ENCODE peak calls at places on chromosomes 3 and 15, in six cellular contexts. One of them, this sample, is unnamed. For H3K27me3, the result is how much of the 10 kb centered on the place peaks cover.

GRCh38 chr15:68781209-68781608 is 39.5 kb downstream of the ANP32A start:
- DNase-seq in heart left ventricle: peak
- DNase-seq in sigmoid colon: no peak
- DNase-seq in DND-41: no peak
- DNase-seq in kidney epithelial cell: no peak
- DNase-seq in brain microvascular endothelial cell: no peak
- DNase-seq in this sample: no peak

GRCh38 chr15:70701891-70702568 is 61.3 kb downstream of the UACA start:
- DNase-seq in heart left ventricle: no peak
- DNase-seq in sigmoid colon: no peak
- DNase-seq in DND-41: no peak
- DNase-seq in kidney epithelial cell: no peak
- DNase-seq in brain microvascular endothelial cell: peak
- DNase-seq in this sample: no peak

GRCh38 chr15:33460166-33460805 is 149.5 kb downstream of the RYR3 start:
- DNase-seq in heart left ventricle: no peak
- DNase-seq in sigmoid colon: no peak
- DNase-seq in DND-41: no peak
- DNase-seq in kidney epithelial cell: no peak
- DNase-seq in brain microvascular endothelial cell: no peak
- DNase-seq in this sample: peak

GRCh38 chr3:14785207-14786155 is 33.3 kb upstream of the FGD5 start:
- DNase-seq in heart left ventricle: no peak
- DNase-seq in sigmoid colon: peak
- DNase-seq in DND-41: no peak
- DNase-seq in kidney epithelial cell: no peak
- DNase-seq in brain microvascular endothelial cell: no peak
- DNase-seq in this sample: no peak

GRCh38 chr15:60006203-60006782 is 2.2 kb downstream of the FOXB1 start:
- DNase-seq in heart left ventricle: no peak
- DNase-seq in sigmoid colon: no peak
- DNase-seq in DND-41: peak
- DNase-seq in kidney epithelial cell: no peak
- DNase-seq in brain microvascular endothelial cell: no peak
- DNase-seq in this sample: no peak

GRCh38 chr15:43541785-43542184 is 24.4 kb downstream of the MAP1A start:
- DNase-seq in heart left ventricle: no peak
- DNase-seq in sigmoid colon: no peak
- DNase-seq in DND-41: no peak
- DNase-seq in kidney epithelial cell: no peak
- DNase-seq in brain microvascular endothelial cell: no peak
- DNase-seq in this sample: no peak

GRCh38 chr3:143658869-143659268 is 189.4 kb downstream of the SLC9A9 start:
- DNase-seq in heart left ventricle: no peak
- DNase-seq in sigmoid colon: no peak
- DNase-seq in DND-41: no peak
- DNase-seq in kidney epithelial cell: peak
- DNase-seq in brain microvascular endothelial cell: no peak
- DNase-seq in this sample: no peak

GRCh38 chr3:149964296-149964695 is 6.4 kb downstream of the PFN2 start:
- DNase-seq in heart left ventricle: no peak
- DNase-seq in sigmoid colon: no peak
- DNase-seq in DND-41: no peak
- DNase-seq in kidney epithelial cell: no peak
- DNase-seq in brain microvascular endothelial cell: no peak
- DNase-seq in this sample: no peak

GRCh38 chr3:142904639-142905441 is 16.0 kb upstream of the PCOLCE2 start:
- DNase-seq in heart left ventricle: no peak
- DNase-seq in sigmoid colon: no peak
- DNase-seq in DND-41: no peak
- DNase-seq in kidney epithelial cell: no peak
- DNase-seq in brain microvascular endothelial cell: no peak
- DNase-seq in this sample: no peak

GRCh38 chr3:24496529-24497482 is 2.2 kb upstream of the THRB start:
- DNase-seq in heart left ventricle: peak
- DNase-seq in sigmoid colon: peak
- DNase-seq in DND-41: no peak
- DNase-seq in kidney epithelial cell: no peak
- DNase-seq in brain microvascular endothelial cell: peak
- DNase-seq in this sample: no peak

GRCh38 chr3:141812586-141812985 is 49.4 kb downstream of the GRK7 start:
- DNase-seq in heart left ventricle: no peak
- DNase-seq in sigmoid colon: no peak
- DNase-seq in DND-41: no peak
- DNase-seq in kidney epithelial cell: no peak
- DNase-seq in brain microvascular endothelial cell: no peak
- DNase-seq in this sample: no peak

GRCh38 chr3:177525987-177526712 is 328.9 kb upstream of the TBL1XR1 start:
- DNase-seq in heart left ventricle: no peak
- DNase-seq in sigmoid colon: no peak
- DNase-seq in DND-41: no peak
- DNase-seq in kidney epithelial cell: no peak
- DNase-seq in brain microvascular endothelial cell: peak
- DNase-seq in this sample: no peak

GRCh38 chr3:119311191-119311925 is 17.2 kb downstream of the ARHGAP31 start:
- DNase-seq in heart left ventricle: no peak
- DNase-seq in sigmoid colon: no peak
- DNase-seq in DND-41: no peak
- DNase-seq in kidney epithelial cell: peak
- DNase-seq in brain microvascular endothelial cell: peak
- DNase-seq in this sample: peak

GRCh38 chr15:36362508-36362907 is 216.9 kb upstream of the CDIN1 start:
- DNase-seq in heart left ventricle: no peak
- DNase-seq in sigmoid colon: no peak
- DNase-seq in DND-41: no peak
- DNase-seq in kidney epithelial cell: no peak
- DNase-seq in brain microvascular endothelial cell: peak
- DNase-seq in this sample: no peak

GRCh38 chr3:158727499-158728377 is 4.5 kb downstream of the RARRES1 start:
- DNase-seq in heart left ventricle: peak
- DNase-seq in sigmoid colon: peak
- DNase-seq in DND-41: peak
- DNase-seq in kidney epithelial cell: no peak
- DNase-seq in brain microvascular endothelial cell: peak
- DNase-seq in this sample: no peak

GRCh38 chr3:126487151-126487771 is 11.6 kb upstream of the ZXDC start:
- DNase-seq in heart left ventricle: peak
- DNase-seq in sigmoid colon: no peak
- DNase-seq in DND-41: no peak
- DNase-seq in kidney epithelial cell: no peak
- DNase-seq in brain microvascular endothelial cell: no peak
- DNase-seq in this sample: no peak

GRCh38 chr15:44782516-44782915 is 46.2 kb downstream of the TRIM69 start:
- DNase-seq in heart left ventricle: no peak
- DNase-seq in sigmoid colon: no peak
- DNase-seq in DND-41: no peak
- DNase-seq in kidney epithelial cell: no peak
- DNase-seq in brain microvascular endothelial cell: no peak
- DNase-seq in this sample: no peak

GRCh38 chr15:92693922-92694331 is 38.4 kb upstream of the FAM174B start:
- DNase-seq in heart left ventricle: no peak
- DNase-seq in sigmoid colon: no peak
- DNase-seq in DND-41: no peak
- DNase-seq in kidney epithelial cell: no peak
- DNase-seq in brain microvascular endothelial cell: peak
- DNase-seq in this sample: no peak

GRCh38 chr3:127670761-127671522 is 1.8 kb upstream of the ABTB1 start:
- DNase-seq in heart left ventricle: peak
- DNase-seq in sigmoid colon: peak
- DNase-seq in DND-41: no peak
- DNase-seq in kidney epithelial cell: no peak
- DNase-seq in brain microvascular endothelial cell: no peak
- DNase-seq in this sample: no peak

GRCh38 chr3:42264399-42265058 is 1.5 kb downstream of the CCK start:
- DNase-seq in heart left ventricle: no peak
- DNase-seq in sigmoid colon: peak
- DNase-seq in DND-41: no peak
- DNase-seq in kidney epithelial cell: no peak
- DNase-seq in brain microvascular endothelial cell: peak
- DNase-seq in this sample: peak

GRCh38 chr3:68088216-68088615 is 433.8 kb upstream of the SUCLG2 start:
- DNase-seq in heart left ventricle: no peak
- DNase-seq in sigmoid colon: no peak
- DNase-seq in DND-41: peak
- DNase-seq in kidney epithelial cell: no peak
- DNase-seq in brain microvascular endothelial cell: no peak
- DNase-seq in this sample: no peak

GRCh38 chr3:41362638-41363559 is 163.6 kb downstream of the CTNNB1 start:
- DNase-seq in heart left ventricle: no peak
- DNase-seq in sigmoid colon: no peak
- DNase-seq in DND-41: no peak
- DNase-seq in kidney epithelial cell: no peak
- DNase-seq in brain microvascular endothelial cell: peak
- DNase-seq in this sample: no peak

GRCh38 chr3:32951410-32951811 is at the start of gene CCR4:
- DNase-seq in heart left ventricle: no peak
- DNase-seq in sigmoid colon: no peak
- DNase-seq in DND-41: peak
- DNase-seq in kidney epithelial cell: no peak
- DNase-seq in brain microvascular endothelial cell: no peak
- DNase-seq in this sample: no peak

GRCh38 chr3:81451611-81452010 is 309.8 kb downstream of the GBE1 start:
- DNase-seq in heart left ventricle: no peak
- DNase-seq in sigmoid colon: no peak
- DNase-seq in DND-41: no peak
- DNase-seq in kidney epithelial cell: peak
- DNase-seq in brain microvascular endothelial cell: no peak
- DNase-seq in this sample: no peak

GRCh38 chr3:196643201-196643749 is 3.8 kb downstream of the NRROS start:
- DNase-seq in heart left ventricle: no peak
- DNase-seq in sigmoid colon: peak
- DNase-seq in DND-41: peak
- DNase-seq in kidney epithelial cell: no peak
- DNase-seq in brain microvascular endothelial cell: no peak
- DNase-seq in this sample: no peak

GRCh38 chr3:45595364-45596154 is 1.0 kb downstream of the LIMD1 start:
- DNase-seq in heart left ventricle: peak
- DNase-seq in sigmoid colon: peak
- DNase-seq in DND-41: no peak
- DNase-seq in kidney epithelial cell: no peak
- DNase-seq in brain microvascular endothelial cell: no peak
- DNase-seq in this sample: no peak

GRCh38 chr3:45599424-45599886 is 4.9 kb downstream of the LIMD1 start:
- DNase-seq in heart left ventricle: peak
- DNase-seq in sigmoid colon: no peak
- DNase-seq in DND-41: peak
- DNase-seq in kidney epithelial cell: no peak
- DNase-seq in brain microvascular endothelial cell: no peak
- DNase-seq in this sample: no peak

GRCh38 chr3:45596290-45596791 is 1.8 kb downstream of the LIMD1 start:
- DNase-seq in heart left ventricle: no peak
- DNase-seq in sigmoid colon: no peak
- DNase-seq in DND-41: peak
- DNase-seq in kidney epithelial cell: no peak
- DNase-seq in brain microvascular endothelial cell: no peak
- DNase-seq in this sample: no peak

GRCh38 chr3:45597581-45597980 is 3.0 kb downstream of the LIMD1 start:
- DNase-seq in heart left ventricle: no peak
- DNase-seq in sigmoid colon: no peak
- DNase-seq in DND-41: no peak
- DNase-seq in kidney epithelial cell: no peak
- DNase-seq in brain microvascular endothelial cell: no peak
- DNase-seq in this sample: no peak

DNA sequence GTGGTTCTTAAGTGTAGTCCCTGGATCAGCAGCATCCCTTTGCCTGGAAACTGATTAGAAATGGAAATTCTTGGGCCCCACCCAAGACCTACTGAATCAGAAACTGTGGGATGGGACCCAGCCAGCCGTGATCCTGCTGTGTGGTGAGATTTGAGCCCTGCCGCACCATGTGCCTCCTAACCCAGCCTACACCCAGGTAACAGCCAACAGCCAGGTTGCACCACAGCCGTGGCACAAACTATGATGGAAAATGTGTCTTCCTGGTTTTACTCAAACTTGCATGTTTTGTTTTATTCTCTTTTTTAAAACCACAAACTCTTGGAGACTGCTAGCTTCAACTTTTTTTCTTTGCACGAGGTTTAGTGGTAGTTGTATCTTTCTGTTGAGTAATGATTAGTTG is 2.6 kb downstream of the LIMD1 start:
- DNase-seq in heart left ventricle: no peak
- DNase-seq in sigmoid colon: no peak
- DNase-seq in DND-41: no peak
- DNase-seq in kidney epithelial cell: no peak
- DNase-seq in brain microvascular endothelial cell: peak
- DNase-seq in this sample: no peak
- H3K27me3 ChIP-seq in heart left ventricle: under half
- H3K27me3 ChIP-seq in sigmoid colon: under half
- H3K27me3 ChIP-seq in DND-41: under half
- H3K27me3 ChIP-seq in kidney epithelial cell: under half
- H3K27me3 ChIP-seq in brain microvascular endothelial cell: under half
- H3K27me3 ChIP-seq in this sample: under half

GRCh38 chr15:65875458-65875857 is 6.2 kb downstream of the RAB11A start:
- DNase-seq in heart left ventricle: no peak
- DNase-seq in sigmoid colon: no peak
- DNase-seq in DND-41: no peak
- DNase-seq in kidney epithelial cell: no peak
- DNase-seq in brain microvascular endothelial cell: no peak
- DNase-seq in this sample: no peak
- H3K27me3 ChIP-seq in heart left ventricle: under half
- H3K27me3 ChIP-seq in sigmoid colon: under half
- H3K27me3 ChIP-seq in DND-41: under half
- H3K27me3 ChIP-seq in kidney epithelial cell: under half
- H3K27me3 ChIP-seq in brain microvascular endothelial cell: under half
- H3K27me3 ChIP-seq in this sample: under half

DNA sequence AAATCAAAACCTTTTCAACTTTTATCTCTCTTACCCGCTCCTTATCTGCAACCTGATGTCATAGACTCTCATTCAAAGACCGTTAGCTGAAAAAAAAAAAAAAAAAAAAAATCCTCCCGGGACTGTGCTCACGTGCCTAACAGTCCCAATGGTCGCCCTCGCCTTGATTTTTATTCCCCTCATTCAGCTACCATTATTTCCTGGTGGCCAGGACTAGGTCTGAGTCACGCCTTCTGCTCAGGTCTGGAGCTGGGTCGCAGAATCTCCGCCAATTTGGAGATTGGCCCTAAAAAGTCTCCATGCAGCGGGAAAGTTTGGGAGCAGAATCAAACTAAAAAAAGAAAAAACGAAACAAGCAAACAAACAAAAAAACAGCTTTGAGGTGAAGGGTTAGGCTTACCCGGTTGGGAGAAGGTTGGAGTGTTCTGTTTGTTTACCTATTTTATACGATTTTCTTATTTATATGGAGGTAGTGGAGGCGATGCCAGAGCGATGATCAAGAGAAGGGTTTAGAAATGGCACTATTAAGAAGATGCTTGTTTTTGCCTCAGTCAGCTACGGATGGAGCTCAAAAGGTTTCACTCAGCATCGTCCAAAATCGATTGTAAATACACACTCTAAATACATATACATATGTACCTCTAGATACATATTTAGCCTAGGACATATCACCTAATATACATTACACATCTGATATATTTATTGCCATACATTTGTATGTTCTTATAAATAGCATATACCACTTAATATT is 51.1 kb downstream of the ZIC4 start:
- DNase-seq in heart left ventricle: no peak
- DNase-seq in sigmoid colon: no peak
- DNase-seq in DND-41: no peak
- DNase-seq in kidney epithelial cell: no peak
- DNase-seq in brain microvascular endothelial cell: no peak
- DNase-seq in this sample: no peak
- H3K27me3 ChIP-seq in heart left ventricle: half or more
- H3K27me3 ChIP-seq in sigmoid colon: half or more
- H3K27me3 ChIP-seq in DND-41: under half
- H3K27me3 ChIP-seq in kidney epithelial cell: half or more
- H3K27me3 ChIP-seq in brain microvascular endothelial cell: under half
- H3K27me3 ChIP-seq in this sample: half or more

GRCh38 chr3:53495518-53496501 is 1.4 kb downstream of the CACNA1D start:
- DNase-seq in heart left ventricle: no peak
- DNase-seq in sigmoid colon: peak
- DNase-seq in DND-41: no peak
- DNase-seq in kidney epithelial cell: no peak
- DNase-seq in brain microvascular endothelial cell: no peak
- DNase-seq in this sample: no peak
- H3K27me3 ChIP-seq in heart left ventricle: under half
- H3K27me3 ChIP-seq in sigmoid colon: under half
- H3K27me3 ChIP-seq in DND-41: under half
- H3K27me3 ChIP-seq in kidney epithelial cell: under half
- H3K27me3 ChIP-seq in brain microvascular endothelial cell: under half
- H3K27me3 ChIP-seq in this sample: under half

This sample was measured in keratinocyte.